ENCODE peak calls at places on chromosomes 7 and 10, in nine cellular contexts. V, U, N, T, P, D, Z, K and F are unnamed samples.

GRCh38 chr7:66669088-66669487 is 40.4 kb downstream of the KCTD7 start:
- DNase-seq in V (no peak), U (no peak), N (no peak), T (no peak), P (no peak), D (no peak), Z (no peak), K (no peak), F (no peak)

GRCh38 chr7:41003031-41003925 is 699.6 kb downstream of the INHBA start:
- DNase-seq in V (peak; percentile 64), U (no peak), N (peak; percentile 50), T (peak; percentile 72), P (no peak), D (peak; percentile 48), Z (no peak), K (no peak), F (no peak)

GRCh38 chr10:11141571-11142091 is 124.0 kb downstream of the CELF2 start:
- DNase-seq in V (no peak), U (no peak), N (no peak), T (no peak), P (no peak), D (no peak), Z (no peak), K (no peak), F (no peak)

GRCh38 chr10:48780341-48780740 is 95.7 kb downstream of the WDFY4 start:
- DNase-seq in V (no peak), U (no peak), N (no peak), T (no peak), P (no peak), D (no peak), Z (no peak), K (no peak), F (no peak)

GRCh38 chr7:128660596-128660995 is 11.5 kb upstream of the GARIN1A start:
- DNase-seq in V (no peak), U (no peak), N (no peak), T (no peak), P (no peak), D (no peak), Z (no peak), K (no peak), F (no peak)

GRCh38 chr7:6691103-6691502 is 15.6 kb downstream of the ZNF12 start:
- DNase-seq in V (no peak), U (no peak), N (no peak), T (no peak), P (no peak), D (no peak), Z (no peak), K (no peak), F (no peak)

GRCh38 chr7:114502454-114503254 is 88.0 kb downstream of the FOXP2 start:
- DNase-seq in V (peak; percentile 5), U (no peak), N (peak; percentile 65), T (no peak), P (no peak), D (no peak), Z (no peak), K (no peak), F (no peak)

GRCh38 chr10:112835933-112836564 is 114.0 kb upstream of the TCF7L2 start:
- DNase-seq in V (no peak), U (no peak), N (peak; percentile 46), T (no peak), P (no peak), D (no peak), Z (no peak), K (no peak), F (no peak)

GRCh38 chr7:36472141-36472729 is 82.6 kb downstream of the ANLN start:
- DNase-seq in V (no peak), U (no peak), N (no peak), T (no peak), P (no peak), D (no peak), Z (no peak), K (no peak), F (no peak)

GRCh38 chr10:1086787-1087186 is 30.6 kb downstream of the WDR37 start:
- DNase-seq in V (no peak), U (no peak), N (no peak), T (no peak), P (no peak), D (no peak), Z (no peak), K (no peak), F (no peak)

GRCh38 chr10:103193107-103193819 is at the start of gene NT5C2:
- DNase-seq in V (peak; percentile 71), U (no peak), N (peak; percentile 81), T (peak; percentile 83), P (peak; percentile 72), D (peak; percentile 65), Z (peak; percentile 77), K (no peak), F (peak; percentile 77)

GRCh38 chr7:91876391-91877133 is 3.9 kb downstream of the MTERF1 start:
- DNase-seq in V (peak; percentile 27), U (no peak), N (peak; percentile 58), T (no peak), P (no peak), D (no peak), Z (no peak), K (no peak), F (no peak)

GRCh38 chr7:29989257-29989995 is at the start of gene SCRN1:
- DNase-seq in V (peak; percentile 4), U (no peak), N (peak; percentile 57), T (peak; percentile 53), P (peak; percentile 23), D (peak; percentile 31), Z (peak; percentile 13), K (no peak), F (peak; percentile 35)

GRCh38 chr10:88934900-88935672 is 17.5 kb downstream of the ACTA2 start:
- DNase-seq in V (peak; percentile 84), U (peak; percentile 56), N (peak; percentile 90), T (peak; percentile 61), P (peak; percentile 74), D (peak; percentile 51), Z (peak; percentile 61), K (no peak), F (peak; percentile 50)

GRCh38 chr10:9858816-9859215 is 1158.9 kb upstream of the CELF2 start:
- DNase-seq in V (no peak), U (peak; percentile 9), N (peak; percentile 15), T (no peak), P (no peak), D (no peak), Z (no peak), K (no peak), F (no peak)

GRCh38 chr7:29598607-29599006 is 35.0 kb downstream of the PRR15 start:
- DNase-seq in V (peak; percentile 13), U (no peak), N (no peak), T (no peak), P (no peak), D (no peak), Z (no peak), K (no peak), F (no peak)

DNA sequence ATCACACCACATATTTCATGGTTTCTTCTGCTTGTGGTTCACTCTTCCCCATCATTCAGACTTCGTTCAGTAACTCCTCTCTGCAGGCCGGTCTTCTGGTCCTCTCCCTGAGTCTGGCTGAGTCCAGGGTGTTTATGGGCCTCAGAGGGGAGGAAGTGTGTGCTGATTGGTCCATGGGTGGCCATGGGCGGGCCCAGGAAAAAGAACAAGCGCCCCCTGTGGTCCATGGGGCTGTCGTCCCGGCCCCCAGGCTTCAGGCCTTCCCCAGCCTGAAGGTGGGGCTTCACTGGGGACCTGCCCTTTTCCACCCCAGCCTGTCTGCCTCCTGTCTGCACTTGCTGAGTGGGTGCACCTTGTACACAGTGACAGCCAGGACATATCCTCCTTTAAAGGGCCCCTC is 123.7 kb downstream of the VIPR2 start:
- DNase-seq in V (no peak), U (no peak), N (no peak), T (no peak), P (no peak), D (peak; percentile 34), Z (no peak), K (no peak), F (no peak)
- TF ChIP-seq CTCF in V (no peak), U (no peak), N (no peak), T (no peak), P (no peak), D (peak; percentile 37), Z (no peak), K (no peak), F (no peak)

GRCh38 chr10:77756319-77757232 is 119.0 kb upstream of the KCNMA1 start:
- DNase-seq in V (peak; percentile 80), U (no peak), N (peak; percentile 84), T (peak; percentile 57), P (no peak), D (peak; percentile 57), Z (no peak), K (no peak), F (no peak)
- TF ChIP-seq CTCF in V (peak; percentile 81), U (peak; percentile 95), N (peak; percentile 89), T (peak; percentile 35), P (no peak), D (peak; percentile 76), Z (no peak), K (peak; percentile 79), F (peak; percentile 15)

GRCh38 chr10:37467246-37467645 is 341.8 kb downstream of the ANKRD30A start:
- DNase-seq in V (no peak), U (no peak), N (no peak), T (no peak), P (no peak), D (no peak), Z (no peak), K (no peak), F (no peak)
- TF ChIP-seq CTCF in V (no peak), U (no peak), N (no peak), T (no peak), P (no peak), D (no peak), Z (no peak), K (no peak), F (no peak)

GRCh38 chr7:101217388-101218235 is at the start of the genes PLOD3 and ZNHIT1:
- DNase-seq in V (peak; percentile 99), U (peak; percentile 85), N (peak; percentile 98), T (peak; percentile 91), P (peak; percentile 96), D (peak; percentile 93), Z (peak; percentile 92), K (peak; percentile 85), F (peak; percentile 94)
- TF ChIP-seq CTCF in V (no peak), U (no peak), N (no peak), T (peak; percentile 25), P (no peak), D (peak; percentile 45), Z (no peak), K (peak; percentile 13), F (no peak)

GRCh38 chr7:70805360-70805759 is 326.6 kb upstream of the GALNT17 start:
- DNase-seq in V (no peak), U (peak; percentile 27), N (no peak), T (no peak), P (no peak), D (no peak), Z (no peak), K (no peak), F (no peak)

GRCh38 chr7:70808876-70809275 is 323.1 kb upstream of the GALNT17 start:
- DNase-seq in V (no peak), U (no peak), N (no peak), T (no peak), P (no peak), D (no peak), Z (no peak), K (no peak), F (no peak)

GRCh38 chr7:70812511-70812910 is 319.4 kb upstream of the GALNT17 start:
- DNase-seq in V (no peak), U (no peak), N (no peak), T (no peak), P (no peak), D (no peak), Z (no peak), K (no peak), F (no peak)

GRCh38 chr7:70810558-70811139 is 321.3 kb upstream of the GALNT17 start:
- DNase-seq in V (no peak), U (no peak), N (no peak), T (no peak), P (no peak), D (no peak), Z (no peak), K (no peak), F (no peak)

GRCh38 chr7:70807650-70808049 is 324.3 kb upstream of the GALNT17 start:
- DNase-seq in V (no peak), U (no peak), N (no peak), T (no peak), P (no peak), D (no peak), Z (no peak), K (no peak), F (no peak)
- TF ChIP-seq CTCF in V (no peak), U (no peak), N (no peak), T (no peak), P (no peak), D (no peak), Z (no peak), K (no peak), F (no peak)